ENCODE peak calls at places on chromosomes 12 and 14, in six cellular contexts. E is gastrocnemius medialis, D is endothelial cell of umbilical vein, P is adipocyte, G is A549, B is PC-3. I is an unnamed sample. For H3K4me1, the result is how much of the 10 kb centered on the place peaks cover.

GRCh38 chr14:101791919-101792572 is 30.5 kb downstream of the PPP2R5C start:
- DNase-seq in E (no peak), B (peak), D (peak), G (no peak), P (peak), I (no peak)

GRCh38 chr14:52429451-52429850 is 115.3 kb downstream of the PTGER2 start:
- DNase-seq in D (no peak), B (peak), G (no peak), P (no peak), E (no peak), I (no peak)

GRCh38 chr12:116426391-116427136 is 132.6 kb upstream of the MAP1LC3B2 start:
- DNase-seq in G (peak), P (peak), D (peak), E (peak), B (peak), I (peak)

GRCh38 chr14:102900631-102901571 is 21.6 kb upstream of the AMN start:
- DNase-seq in B (no peak), E (no peak), P (no peak), D (no peak), G (no peak), I (no peak)

GRCh38 chr12:6211421-6211869 is 11.2 kb downstream of the CD9 start:
- DNase-seq in G (no peak), E (no peak), P (peak), B (no peak), D (no peak), I (no peak)

GRCh38 chr14:104230946-104231345 is 92.6 kb downstream of the KIF26A start:
- DNase-seq in P (no peak), D (no peak), E (no peak), B (no peak), G (no peak), I (no peak)

GRCh38 chr14:94113490-94113889 is 3.0 kb downstream of the IFI27 start:
- DNase-seq in E (no peak), G (no peak), P (no peak), D (peak), B (no peak), I (no peak)

GRCh38 chr12:124938066-124938465 is 23.6 kb upstream of the UBC start:
- DNase-seq in D (peak), G (no peak), P (peak), E (no peak), B (peak), I (no peak)

GRCh38 chr14:70888151-70888499 is 19.1 kb upstream of the PCNX1 start:
- DNase-seq in P (no peak), E (no peak), B (no peak), D (no peak), G (no peak), I (no peak)

GRCh38 chr12:14514154-14514842 is 53.4 kb downstream of the PLBD1 start:
- DNase-seq in B (peak), G (no peak), D (no peak), E (no peak), P (no peak), I (no peak)

GRCh38 chr12:13193403-13194100 is 3.0 kb upstream of the EMP1 start:
- DNase-seq in D (no peak), E (no peak), G (no peak), P (peak), B (no peak), I (no peak)

GRCh38 chr12:15599266-15600037 is 189.7 kb downstream of the EPS8 start:
- DNase-seq in E (peak), P (peak), D (peak), G (no peak), B (peak), I (peak)

GRCh38 chr14:85529803-85530574 is at the start of gene FLRT2:
- DNase-seq in B (no peak), G (peak), E (peak), P (peak), D (peak), I (peak)

GRCh38 chr12:42468341-42468821 is 121.2 kb downstream of the PRICKLE1 start:
- DNase-seq in P (no peak), B (no peak), E (no peak), G (no peak), D (no peak), I (no peak)

GRCh38 chr12:121637231-121637914 is 11.0 kb downstream of the ORAI1 start:
- DNase-seq in D (no peak), G (no peak), E (no peak), P (no peak), B (no peak), I (no peak)

GRCh38 chr12:23815810-23816209 is 133.7 kb downstream of the SOX5 start:
- DNase-seq in P (no peak), B (no peak), D (no peak), E (no peak), G (no peak), I (no peak)

GRCh38 chr14:95008445-95009217 is 148.7 kb downstream of the DICER1 start:
- DNase-seq in E (no peak), P (peak), D (no peak), G (no peak), B (no peak), I (no peak)

GRCh38 chr12:113874999-113875561 is 91.0 kb downstream of the RBM19 start:
- DNase-seq in E (no peak), B (peak), D (no peak), P (no peak), G (no peak), I (no peak)

GRCh38 chr14:97634786-97635185 is 837.6 kb downstream of the VRK1 start:
- DNase-seq in D (no peak), B (peak), P (no peak), G (no peak), E (no peak), I (no peak)

GRCh38 chr12:51330186-51330585 is 6.2 kb upstream of the BIN2 start:
- DNase-seq in B (no peak), P (no peak), D (no peak), G (no peak), E (no peak), I (no peak)
- H3K4me1 ChIP-seq in B (under half), P (under half), D (under half), G (under half), E (under half), I (under half)

DNA sequence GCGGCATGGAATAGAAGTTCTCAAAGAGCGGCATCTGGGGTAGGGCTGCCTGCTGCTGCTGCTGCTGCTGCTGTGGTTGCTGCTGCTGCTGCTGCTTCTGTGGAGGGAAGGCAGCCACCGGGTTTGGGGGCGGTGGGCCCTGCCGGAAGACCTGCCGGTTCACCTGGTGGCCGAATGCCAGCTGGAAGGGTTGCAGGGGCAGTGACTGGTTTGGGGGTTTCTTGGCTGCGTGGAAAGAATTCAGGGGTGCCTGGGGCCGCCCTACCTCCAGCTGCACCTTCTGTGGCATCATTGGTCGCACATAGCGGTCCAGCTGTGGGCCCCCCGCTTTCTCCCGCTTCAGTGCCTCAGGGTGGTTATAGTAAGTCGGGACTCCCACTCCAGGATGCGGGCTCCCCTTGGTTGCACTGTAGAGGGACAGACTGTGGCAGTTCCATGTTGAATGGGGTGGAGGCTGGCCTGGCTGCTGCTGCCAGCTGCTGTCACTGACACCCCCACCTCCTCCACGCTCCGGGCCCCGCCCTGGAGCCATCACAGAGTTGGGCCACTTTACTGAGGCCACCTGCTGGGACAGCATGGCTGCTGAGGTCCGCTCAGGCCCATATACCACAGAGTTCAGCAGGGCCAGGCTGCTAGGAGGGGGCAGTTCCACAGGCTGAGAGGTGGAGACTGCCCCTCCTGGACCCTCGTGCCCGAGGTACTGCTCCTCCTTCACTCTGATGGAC is 25.2 kb upstream of the PNMA1 start:
- DNase-seq in P (no peak), B (no peak), D (no peak), E (no peak), G (no peak), I (no peak)
- H3K4me1 ChIP-seq in P (under half), B (under half), D (under half), E (half or more), G (under half), I (half or more)

GRCh38 chr14:68977137-68977740 is 1.9 kb downstream of the ACTN1 start:
- DNase-seq in P (no peak), B (no peak), D (no peak), E (no peak), G (no peak), I (no peak)

GRCh38 chr14:68974759-68975347 is 4.2 kb downstream of the ACTN1 start:
- DNase-seq in E (no peak), G (no peak), D (no peak), P (no peak), B (peak), I (no peak)

GRCh38 chr14:68977741-68978549 is 1.2 kb downstream of the ACTN1 start:
- DNase-seq in B (peak), E (no peak), D (peak), G (peak), P (peak), I (no peak)

GRCh38 chr14:68975667-68976066 is 3.4 kb downstream of the ACTN1 start:
- DNase-seq in B (no peak), P (peak), G (no peak), E (no peak), D (peak), I (no peak)

GRCh38 chr14:68976160-68977067 is 2.7 kb downstream of the ACTN1 start:
- DNase-seq in E (no peak), B (no peak), G (no peak), P (peak), D (peak), I (no peak)
- H3K4me1 ChIP-seq in E (under half), B (under half), G (half or more), P (under half), D (under half), I (half or more)

GRCh38 chr12:101828463-101829196 is 2.1 kb downstream of the GNPTAB start:
- DNase-seq in E (peak), B (no peak), G (no peak), P (no peak), D (no peak), I (no peak)

GRCh38 chr12:101826766-101827368 is 3.9 kb downstream of the GNPTAB start:
- DNase-seq in E (no peak), P (no peak), G (no peak), D (no peak), B (no peak), I (peak)

GRCh38 chr12:101823891-101824290 is 6.9 kb downstream of the GNPTAB start:
- DNase-seq in D (peak), G (peak), E (peak), P (peak), B (peak), I (peak)

GRCh38 chr12:101823039-101823438 is 7.7 kb downstream of the GNPTAB start:
- DNase-seq in P (no peak), G (no peak), B (no peak), E (peak), D (no peak), I (no peak)

DNA sequence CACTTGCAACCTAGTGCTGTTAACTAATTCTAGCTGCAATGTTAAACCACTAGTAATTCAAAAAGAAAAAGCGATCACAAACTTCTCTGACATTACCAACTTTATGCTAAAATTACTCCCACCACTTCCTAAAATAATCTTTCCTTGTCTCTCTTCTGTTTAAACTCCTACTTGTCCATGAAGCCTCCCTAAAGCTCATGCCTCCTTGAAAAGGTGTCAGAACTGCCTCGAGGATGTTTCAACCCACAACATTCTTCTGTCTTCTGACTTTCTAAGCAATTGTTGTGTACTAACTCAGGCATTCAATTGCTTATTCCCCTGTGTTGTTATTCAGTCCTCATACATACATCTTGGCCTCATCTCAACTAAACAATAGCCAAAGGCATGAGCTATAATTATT is 5.9 kb downstream of the GNPTAB start:
- DNase-seq in G (no peak), E (no peak), P (no peak), B (no peak), D (no peak), I (no peak)
- H3K4me1 ChIP-seq in G (under half), E (half or more), P (under half), B (under half), D (under half), I (under half)